ENCODE peak calls at places on chromosomes 12 and 14, in ten cellular contexts. Z is PC-3; T is aorta; X is A549; S is uterus; U is CD8-positive, alpha-beta T cell; H is sigmoid colon; D is heart left ventricle; J is fibroblast of lung; M is IMR-90. E is an unnamed sample.

GRCh38 chr14:70600382-70601157 is at the start of gene MED6:
- DNase-seq in D (peak; percentile 95), M (peak; percentile 86), H (peak; percentile 97), X (peak; percentile 78), J (peak; percentile 91), T (peak; percentile 96), Z (peak; percentile 94), U (peak; percentile 87), S (peak; percentile 92), E (peak; percentile 94)

GRCh38 chr12:116459501-116459900 is 99.7 kb upstream of the MAP1LC3B2 start:
- DNase-seq in D (no peak), J (no peak), S (no peak), H (no peak), T (no peak), X (no peak), M (no peak), U (no peak), Z (no peak), E (no peak)

GRCh38 chr14:86788229-86788628 is 1204.8 kb downstream of the GALC start:
- DNase-seq in M (peak; percentile 47), J (peak; percentile 24), S (no peak), H (no peak), U (no peak), Z (no peak), X (no peak), D (no peak), T (no peak), E (no peak)

GRCh38 chr12:108323581-108323980 is 15.5 kb downstream of the CMKLR1 start:
- DNase-seq in S (no peak), M (no peak), J (no peak), U (no peak), Z (no peak), X (no peak), H (no peak), T (no peak), D (no peak), E (no peak)

GRCh38 chr14:91164676-91165075 is 50.8 kb downstream of the DGLUCY start:
- DNase-seq in T (no peak), D (no peak), J (no peak), X (no peak), H (no peak), M (no peak), Z (peak; percentile 86), S (no peak), U (no peak), E (peak; percentile 91)

GRCh38 chr12:8145754-8146415 is 10.9 kb upstream of the ZNF705A start:
- DNase-seq in U (no peak), T (peak; percentile 89), D (peak; percentile 63), M (peak; percentile 85), Z (no peak), S (peak; percentile 50), J (peak; percentile 91), X (no peak), H (peak; percentile 62), E (peak; percentile 15)

GRCh38 chr14:68000516-68000915 is 180.9 kb downstream of the RAD51B start:
- DNase-seq in S (no peak), J (no peak), X (no peak), U (no peak), D (no peak), Z (no peak), M (no peak), T (no peak), H (no peak), E (no peak)

GRCh38 chr14:33477752-33478151 is 473.1 kb downstream of the EGLN3 start:
- DNase-seq in H (no peak), M (no peak), Z (no peak), X (no peak), D (no peak), J (no peak), U (no peak), S (no peak), T (no peak), E (no peak)

GRCh38 chr14:26187996-26188605 is 409.7 kb downstream of the NOVA1 start:
- DNase-seq in S (no peak), H (no peak), J (peak; percentile 72), Z (no peak), X (no peak), U (no peak), D (no peak), T (no peak), M (no peak), E (no peak)

GRCh38 chr14:26194816-26195215 is 403.0 kb downstream of the NOVA1 start:
- DNase-seq in Z (no peak), T (no peak), X (no peak), M (no peak), D (no peak), S (no peak), U (no peak), H (no peak), J (no peak), E (no peak)

GRCh38 chr14:26190644-26191043 is 407.2 kb downstream of the NOVA1 start:
- DNase-seq in X (no peak), Z (peak; percentile 16), J (peak; percentile 12), U (no peak), M (no peak), T (no peak), D (no peak), H (no peak), S (no peak), E (no peak)

GRCh38 chr14:26191123-26191522 is 406.7 kb downstream of the NOVA1 start:
- DNase-seq in T (no peak), S (no peak), H (no peak), J (peak; percentile 25), X (no peak), U (no peak), Z (peak; percentile 25), D (no peak), M (no peak), E (no peak)

DNA sequence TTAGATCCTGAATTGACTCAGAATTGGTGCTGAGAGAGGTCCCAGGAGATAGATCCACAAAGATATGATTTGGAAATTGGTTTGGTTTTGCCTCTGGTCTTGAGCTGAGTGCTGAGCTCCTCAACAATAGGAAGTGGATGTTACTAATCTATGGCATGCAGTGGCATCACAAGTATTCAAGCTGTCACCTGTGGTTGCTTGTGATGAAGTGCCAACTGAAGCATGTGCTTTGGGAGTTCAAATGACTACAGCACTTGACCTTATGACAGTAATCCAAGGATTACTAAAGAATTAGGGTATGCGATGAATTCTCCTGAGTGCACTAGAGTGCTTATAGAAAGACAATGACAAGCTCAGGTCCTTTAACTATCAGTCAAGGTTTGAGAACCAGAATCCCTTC is 406.2 kb downstream of the NOVA1 start:
- DNase-seq in M (no peak), U (no peak), J (no peak), X (no peak), D (no peak), S (no peak), Z (no peak), T (no peak), H (no peak), E (no peak)
- H3K9me3 ChIP-seq in M (no peaks in the 10 kb centered on the region), U (no peaks in the 10 kb centered on the region), J (no peaks in the 10 kb centered on the region), X (no peaks in the 10 kb centered on the region), D (no peaks in the 10 kb centered on the region), S (no peaks in the 10 kb centered on the region), Z (no peaks in the 10 kb centered on the region), T (no peaks in the 10 kb centered on the region), H (no peaks in the 10 kb centered on the region), E (no peaks in the 10 kb centered on the region)

GRCh38 chr14:28297559-28297958 is 469.0 kb upstream of the FOXG1 start:
- DNase-seq in X (no peak), Z (no peak), U (no peak), H (no peak), J (no peak), D (no peak), M (no peak), S (no peak), T (no peak), E (no peak)

GRCh38 chr14:28298156-28298555 is 468.4 kb upstream of the FOXG1 start:
- DNase-seq in M (no peak), Z (no peak), H (no peak), U (no peak), X (no peak), J (no peak), S (no peak), D (no peak), T (no peak), E (no peak)

GRCh38 chr14:28301179-28301578 is 465.4 kb upstream of the FOXG1 start:
- DNase-seq in S (no peak), U (no peak), D (no peak), X (no peak), Z (no peak), T (no peak), M (no peak), H (no peak), J (no peak), E (no peak)

GRCh38 chr14:28299227-28299626 is 467.4 kb upstream of the FOXG1 start:
- DNase-seq in T (no peak), X (no peak), S (no peak), J (no peak), H (peak; percentile 56), D (no peak), Z (no peak), U (no peak), M (no peak), E (no peak)

GRCh38 chr14:28300356-28300755 is 466.2 kb upstream of the FOXG1 start:
- DNase-seq in J (no peak), D (no peak), Z (no peak), H (no peak), S (no peak), T (no peak), U (no peak), X (no peak), M (no peak), E (no peak)
- H3K9me3 ChIP-seq in J (no peaks in the 10 kb centered on the region), D (no peaks in the 10 kb centered on the region), Z (no peaks in the 10 kb centered on the region), H (no peaks in the 10 kb centered on the region), S (no peaks in the 10 kb centered on the region), T (no peaks in the 10 kb centered on the region), U (peaks cover 3% of the 10 kb centered on the region), X (peaks cover 13% of the 10 kb centered on the region), M (peaks cover 25% of the 10 kb centered on the region), E (no peaks in the 10 kb centered on the region)

DNA sequence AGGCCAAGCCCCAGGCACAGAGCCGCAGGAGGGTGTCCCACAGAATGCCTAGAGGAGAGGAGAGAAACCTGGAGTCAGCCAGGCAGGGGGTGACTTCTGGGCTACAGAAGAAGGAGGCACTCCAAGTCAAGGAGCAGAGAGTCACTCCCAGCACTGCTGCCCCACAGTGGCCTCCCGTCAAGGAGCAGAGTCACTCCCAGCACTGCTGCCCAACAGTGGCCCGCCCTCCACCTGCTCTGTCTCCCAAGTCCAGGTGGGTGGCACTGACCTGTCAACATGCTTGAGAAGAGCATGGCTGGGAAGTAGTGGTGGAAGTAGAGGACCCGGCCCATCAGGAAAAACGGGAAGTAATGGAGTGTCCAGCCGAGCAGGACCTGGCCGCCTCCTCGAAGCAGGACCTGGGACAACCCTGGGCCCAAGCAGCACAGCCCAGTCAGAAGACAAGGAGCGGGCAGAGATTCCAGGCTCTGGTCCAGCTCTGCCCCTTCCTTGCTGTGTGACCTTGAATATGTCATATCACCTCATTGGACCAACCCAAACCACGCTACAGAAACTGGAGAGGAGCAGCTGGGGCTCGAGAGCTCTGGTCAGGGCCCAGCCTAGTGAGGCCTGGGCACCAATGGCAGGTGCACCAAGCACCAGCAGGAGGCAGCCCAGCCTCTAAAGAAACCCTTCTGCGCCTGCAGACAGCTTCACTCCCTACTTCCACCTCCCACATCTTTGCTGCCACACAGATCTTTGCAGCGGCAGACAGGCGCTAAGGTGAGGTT is 7.6 kb upstream of the NGB start:
- DNase-seq in U (no peak), T (no peak), H (no peak), J (no peak), M (no peak), D (no peak), X (no peak), Z (no peak), S (no peak), E (no peak)
- H3K9me3 ChIP-seq in U (no peaks in the 10 kb centered on the region), T (peaks cover 2% of the 10 kb centered on the region), H (no peaks in the 10 kb centered on the region), J (no peaks in the 10 kb centered on the region), M (no peaks in the 10 kb centered on the region), D (peaks cover 3% of the 10 kb centered on the region), X (no peaks in the 10 kb centered on the region), Z (no peaks in the 10 kb centered on the region), S (no peaks in the 10 kb centered on the region), E (no peaks in the 10 kb centered on the region)

DNA sequence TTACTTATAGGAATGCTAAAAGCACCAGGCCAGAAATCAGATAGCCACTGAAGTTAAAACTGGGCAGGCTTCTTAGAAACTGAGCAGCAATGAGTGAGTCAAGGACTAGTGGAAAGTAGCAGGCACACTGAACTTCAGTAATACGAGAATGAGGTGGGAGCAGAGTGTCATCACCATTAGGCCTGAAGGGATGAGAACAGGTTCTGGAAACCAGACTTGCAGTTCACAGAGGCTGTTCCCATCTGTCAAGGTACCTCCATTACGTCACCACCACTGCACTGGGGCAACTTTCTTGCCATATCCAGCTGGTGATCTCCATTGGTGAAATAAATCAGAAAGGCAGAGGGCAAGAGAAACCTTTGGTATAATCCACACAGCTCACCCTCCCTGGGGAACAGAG is 15.6 kb downstream of the ZNF10 start:
- DNase-seq in Z (no peak), X (no peak), U (no peak), M (no peak), J (no peak), T (no peak), H (no peak), S (no peak), D (no peak), E (no peak)
- H3K9me3 ChIP-seq in Z (peaks cover 33% of the 10 kb centered on the region), X (peaks cover 76% of the 10 kb centered on the region), U (peaks cover 38% of the 10 kb centered on the region), M (peaks cover 31% of the 10 kb centered on the region), J (no peaks in the 10 kb centered on the region), T (peaks cover 24% of the 10 kb centered on the region), H (peaks cover 55% of the 10 kb centered on the region), S (no peaks in the 10 kb centered on the region), D (peaks cover 98% of the 10 kb centered on the region), E (no peaks in the 10 kb centered on the region)